ENCODE peak calls at places on chromosome 5, in four cellular contexts. C, M, U and B are unnamed samples.

GRCh38 chr5:180115326-180116076 is 43.9 kb upstream of the RNF130 start:
- DNase-seq in C (no peak), M (no peak), U (no peak), B (no peak)

GRCh38 chr5:134506054-134507039 is 19.1 kb upstream of the JADE2 start:
- DNase-seq in C (no peak), M (no peak), U (no peak), B (peak)

GRCh38 chr5:177094224-177095087 is 7.7 kb downstream of the FGFR4 start:
- DNase-seq in C (no peak), M (no peak), U (no peak), B (peak)

GRCh38 chr5:5387789-5388188 is 34.7 kb upstream of the ICE1 start:
- DNase-seq in C (no peak), M (no peak), U (no peak), B (no peak)

GRCh38 chr5:145887976-145888574 is 15.3 kb upstream of the GRXCR2 start:
- DNase-seq in C (no peak), M (peak), U (peak), B (peak)

GRCh38 chr5:116492016-116492623 is 82.5 kb downstream of the SEMA6A start:
- DNase-seq in C (no peak), M (peak), U (no peak), B (peak)

GRCh38 chr5:163586431-163587033 is 81.1 kb downstream of the MAT2B start:
- DNase-seq in C (no peak), M (no peak), U (no peak), B (no peak)

GRCh38 chr5:537621-538071 is 13.4 kb upstream of the SLC9A3 start:
- DNase-seq in C (no peak), M (no peak), U (no peak), B (no peak)

GRCh38 chr5:145245354-145245753 is 589.8 kb downstream of the PRELID2 start:
- DNase-seq in C (no peak), M (no peak), U (peak), B (no peak)

GRCh38 chr5:122697171-122697570 is 77.7 kb upstream of the SNX2 start:
- DNase-seq in C (no peak), M (no peak), U (no peak), B (no peak)

GRCh38 chr5:29304555-29304954 is 1888.9 kb upstream of the CDH6 start:
- DNase-seq in C (no peak), M (no peak), U (no peak), B (no peak)

GRCh38 chr5:32413466-32414263 is 30.9 kb downstream of the ZFR start:
- DNase-seq in C (no peak), M (no peak), U (peak), B (no peak)

GRCh38 chr5:131973089-131973712 is 27.7 kb upstream of the MEIKIN start:
- DNase-seq in C (no peak), M (no peak), U (no peak), B (no peak)

GRCh38 chr5:59685806-59686205 is 207.7 kb downstream of the PDE4D start:
- DNase-seq in C (no peak), M (no peak), U (no peak), B (no peak)

GRCh38 chr5:134458676-134459403 is 47.2 kb upstream of the CDKN2AIPNL start:
- DNase-seq in C (no peak), M (no peak), U (no peak), B (no peak)

GRCh38 chr5:176886336-176887251 is 12.6 kb downstream of the HK3 start:
- DNase-seq in C (no peak), M (no peak), U (no peak), B (no peak)

GRCh38 chr5:154190652-154191304 is at the start of gene GALNT10:
- DNase-seq in C (peak), M (peak), U (peak), B (peak)

GRCh38 chr5:27947088-27947487 is 908.7 kb upstream of the CDH9 start:
- DNase-seq in C (no peak), M (no peak), U (no peak), B (peak)

GRCh38 chr5:92514901-92515300 is 1066.1 kb downstream of the NR2F1-AS1 start:
- DNase-seq in C (no peak), M (no peak), U (no peak), B (no peak)

GRCh38 chr5:156675402-156675801 is 174.7 kb upstream of the PPP1R2B start:
- DNase-seq in C (no peak), M (no peak), U (no peak), B (no peak)

GRCh38 chr5:179371123-179371515 is 25.9 kb upstream of the ADAMTS2 start:
- DNase-seq in C (no peak), M (no peak), U (no peak), B (no peak)

GRCh38 chr5:178667685-178668084 is 40.8 kb upstream of the CLK4 start:
- DNase-seq in C (no peak), M (no peak), U (no peak), B (no peak)

GRCh38 chr5:150255659-150256415 is 33.7 kb downstream of the CAMK2A start:
- DNase-seq in C (no peak), M (no peak), U (peak), B (no peak)

GRCh38 chr5:76787237-76787636 is 31.6 kb upstream of the F2RL1 start:
- DNase-seq in C (no peak), M (no peak), U (peak), B (peak)